ENCODE peak calls at places on chromosomes 6 and 20, in four cellular contexts. G is A549, P is H1, J is K562. S is an unnamed sample.

GRCh38 chr6:70411948-70412796 is 1.1 kb upstream of the FAM135A start:
- DNase-seq in J (no peak), P (no peak), G (no peak), S (no peak)

GRCh38 chr6:48825501-48826317 is 637.3 kb downstream of the MMUT start:
- DNase-seq in P (no peak), G (peak), J (no peak), S (no peak)

GRCh38 chr6:167683028-167683862 is 143.5 kb upstream of the AFDN start:
- DNase-seq in G (peak), J (no peak), P (no peak), S (no peak)

GRCh38 chr6:75643173-75643572 is 41.5 kb downstream of the SENP6 start:
- DNase-seq in J (no peak), P (no peak), G (no peak), S (no peak)

GRCh38 chr6:154614101-154614500 is 103.6 kb upstream of the CNKSR3 start:
- DNase-seq in G (no peak), P (no peak), J (no peak), S (no peak)

GRCh38 chr6:125219451-125219942 is 65.9 kb downstream of the TPD52L1 start:
- DNase-seq in G (no peak), J (no peak), P (no peak), S (no peak)

GRCh38 chr20:59783020-59784010 is 150.1 kb downstream of the SYCP2 start:
- DNase-seq in G (peak), J (peak), P (peak), S (peak)

GRCh38 chr6:82248233-82248735 is 740 bp upstream of the IBTK start:
- DNase-seq in P (no peak), J (peak), G (peak), S (no peak)

GRCh38 chr6:41306187-41306854 is 19.8 kb upstream of the TREM1 start:
- DNase-seq in J (peak), G (peak), P (no peak), S (peak)

GRCh38 chr6:3575701-3576100 is 118.9 kb upstream of the SLC22A23 start:
- DNase-seq in P (no peak), G (no peak), J (no peak), S (no peak)

GRCh38 chr6:41439524-41440418 is 104.4 kb downstream of the NCR2 start:
- DNase-seq in J (no peak), P (no peak), G (no peak), S (no peak)

GRCh38 chr6:6808915-6809314 is 220.4 kb downstream of the LY86 start:
- DNase-seq in J (no peak), G (no peak), P (no peak), S (no peak)

GRCh38 chr20:3732327-3733118 is at the start of gene HSPA12B:
- DNase-seq in J (no peak), P (no peak), G (no peak), S (peak)

GRCh38 chr20:57610261-57610952 is 9.8 kb downstream of the ZBP1 start:
- DNase-seq in P (no peak), J (no peak), G (no peak), S (no peak)

GRCh38 chr20:10508060-10508459 is 73.0 kb downstream of the SLX4IP start:
- DNase-seq in J (no peak), P (no peak), G (no peak), S (no peak)

GRCh38 chr20:45835230-45836224 is 1.9 kb downstream of the SNX21 start:
- DNase-seq in G (no peak), P (no peak), J (peak), S (no peak)

GRCh38 chr6:80338201-80338836 is 231.8 kb downstream of the BCKDHB start:
- DNase-seq in J (peak), G (peak), P (peak), S (peak)

GRCh38 chr6:91782789-91783188 is 1195.9 kb upstream of the MAP3K7 start:
- DNase-seq in J (no peak), G (no peak), P (no peak), S (no peak)

GRCh38 chr6:41531591-41532582 is 14.3 kb upstream of the FOXP4 start:
- DNase-seq in P (no peak), J (no peak), G (no peak), S (peak)

GRCh38 chr20:57527728-57528127 is 2.8 kb upstream of the CTCFL start:
- DNase-seq in P (no peak), G (no peak), J (no peak), S (no peak)

GRCh38 chr6:47188588-47189021 is 121.1 kb downstream of the TNFRSF21 start:
- DNase-seq in G (peak), J (no peak), P (peak), S (no peak)

DNA sequence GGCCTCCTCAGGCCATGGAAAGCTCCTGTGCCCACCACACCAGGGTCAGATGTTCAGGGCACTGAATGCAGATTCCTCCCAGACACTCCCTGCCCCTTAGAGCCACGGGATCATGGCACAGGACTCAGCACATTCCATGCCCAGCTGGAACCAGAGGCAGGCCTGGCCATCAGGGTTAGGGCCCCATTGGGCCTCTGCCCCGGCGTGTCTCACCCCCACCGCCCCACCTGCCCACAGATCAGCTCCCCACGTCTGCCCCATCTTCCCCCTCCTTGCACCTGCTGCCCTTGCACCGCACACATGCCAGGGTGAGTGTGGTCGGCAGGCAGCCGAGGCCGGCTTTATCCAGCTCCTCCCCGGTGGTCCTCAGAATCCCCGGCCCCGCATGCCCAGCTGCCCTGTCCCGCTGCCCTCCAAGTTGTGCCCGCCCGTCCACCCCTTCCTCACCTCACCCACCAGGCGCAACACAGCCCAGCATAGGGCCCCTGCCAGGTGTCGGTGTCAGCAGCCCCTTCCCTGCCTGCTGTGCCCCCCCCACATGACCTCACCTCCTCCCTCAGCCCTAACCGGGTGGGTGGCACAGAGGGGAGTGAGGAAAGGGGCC is 2.2 kb upstream of the SRMS start:
- DNase-seq in P (no peak), J (no peak), G (no peak), S (no peak)
- TF ChIP-seq CHD2 in P (no peak), J (no peak), G (no peak), S (no peak)

DNA sequence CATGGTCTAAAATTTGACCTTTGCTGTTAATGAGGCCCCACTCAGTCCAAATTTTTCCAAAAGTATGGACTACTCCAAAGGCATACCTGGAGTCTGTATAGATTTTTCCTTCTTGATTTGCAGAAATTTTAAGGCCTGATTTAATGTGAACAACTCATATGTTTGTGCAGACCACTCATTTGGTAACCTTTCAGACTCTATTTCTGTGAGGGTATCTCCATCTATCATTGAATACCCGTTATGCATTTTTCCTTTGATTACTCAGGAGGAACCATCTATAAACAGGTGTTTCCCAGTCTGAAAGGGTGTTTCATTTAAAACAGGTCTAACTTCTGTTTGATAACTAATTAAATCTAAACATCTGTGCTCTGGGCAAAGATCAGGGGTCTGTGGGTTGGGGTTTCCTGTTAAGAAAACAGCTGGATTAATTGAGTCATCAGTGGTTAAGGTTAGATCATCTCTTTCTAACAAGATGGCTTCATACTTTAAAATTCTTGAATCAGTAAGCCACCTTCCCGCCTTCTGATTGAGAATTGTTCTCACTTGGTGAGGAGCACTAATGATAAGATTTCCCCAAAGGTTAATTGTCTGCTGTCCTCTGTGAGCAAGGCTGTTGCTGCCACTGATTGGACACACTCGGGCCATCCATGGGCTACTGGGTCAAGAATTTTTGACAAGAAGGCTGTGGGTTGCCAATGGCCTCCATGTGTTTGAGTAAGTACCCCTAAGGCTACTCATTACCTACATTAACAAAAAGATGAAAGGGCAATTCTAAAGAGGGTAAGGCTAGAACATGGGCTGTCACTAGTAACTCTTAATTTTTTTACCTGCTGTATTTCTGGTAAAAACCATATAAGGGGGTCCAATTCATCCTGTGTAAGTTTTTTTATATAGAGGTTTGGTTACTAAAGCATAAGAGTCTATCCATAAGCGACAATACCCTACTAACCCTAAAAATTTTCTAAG is 24.1 kb downstream of the HLA-B start:
- DNase-seq in J (no peak), P (no peak), G (no peak), S (no peak)
- TF ChIP-seq CHD2 in J (no peak), P (no peak), G (no peak), S (no peak)

GRCh38 chr20:43975096-43975768 is 60.6 kb downstream of the TOX2 start:
- DNase-seq in J (no peak), P (no peak), G (peak), S (no peak)

GRCh38 chr20:43973231-43973630 is 58.6 kb downstream of the TOX2 start:
- DNase-seq in P (no peak), G (no peak), J (no peak), S (no peak)

GRCh38 chr20:43976577-43976976 is 61.9 kb downstream of the TOX2 start:
- DNase-seq in J (no peak), G (no peak), P (no peak), S (no peak)

GRCh38 chr20:43973671-43974450 is 59.2 kb downstream of the TOX2 start:
- DNase-seq in G (no peak), P (no peak), J (no peak), S (no peak)

DNA sequence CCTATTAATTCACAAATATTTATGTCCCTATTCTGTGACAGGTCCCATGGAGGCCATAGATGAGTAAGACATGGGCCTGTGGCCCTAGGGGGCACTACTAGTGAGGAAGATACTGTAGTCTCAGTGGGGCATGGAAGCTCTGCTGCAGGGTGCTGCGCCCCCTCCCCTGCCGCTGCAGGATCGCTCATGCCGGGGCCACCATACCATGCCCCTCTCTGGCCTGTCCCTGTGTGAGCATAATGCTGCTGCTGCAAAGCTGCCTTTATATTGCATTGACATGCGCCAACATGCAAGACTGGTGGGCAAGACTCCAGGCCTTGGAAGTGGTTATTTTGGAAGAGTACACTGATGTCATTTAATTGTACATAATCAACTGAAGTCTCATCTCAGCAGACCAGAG is 60.0 kb downstream of the TOX2 start:
- DNase-seq in J (no peak), P (no peak), G (no peak), S (no peak)
- TF ChIP-seq CHD2 in J (no peak), P (no peak), G (no peak), S (no peak)

DNA sequence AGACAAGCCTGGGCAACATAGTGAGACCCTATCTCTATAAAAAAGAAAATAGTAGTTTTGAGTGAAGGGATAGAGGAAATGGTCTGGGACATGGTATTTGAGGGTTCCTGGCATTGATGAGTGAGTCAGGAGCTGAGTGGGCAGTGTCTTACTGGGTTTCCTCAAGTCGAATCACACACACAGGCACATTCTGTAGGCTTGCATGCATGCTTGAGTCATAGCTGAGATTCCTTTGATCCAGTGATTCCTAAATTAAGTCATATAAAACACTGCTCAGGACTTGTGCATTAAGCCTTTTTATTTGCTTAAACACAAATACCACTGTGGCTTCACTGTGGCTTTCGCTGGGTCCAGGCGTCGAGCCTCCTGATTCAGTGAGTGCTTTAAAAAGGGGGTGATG is 71.8 kb upstream of the TMEM181 start:
- DNase-seq in G (peak), J (no peak), P (no peak), S (no peak)
- TF ChIP-seq CHD2 in G (no peak), J (no peak), P (no peak), S (no peak)

DNA sequence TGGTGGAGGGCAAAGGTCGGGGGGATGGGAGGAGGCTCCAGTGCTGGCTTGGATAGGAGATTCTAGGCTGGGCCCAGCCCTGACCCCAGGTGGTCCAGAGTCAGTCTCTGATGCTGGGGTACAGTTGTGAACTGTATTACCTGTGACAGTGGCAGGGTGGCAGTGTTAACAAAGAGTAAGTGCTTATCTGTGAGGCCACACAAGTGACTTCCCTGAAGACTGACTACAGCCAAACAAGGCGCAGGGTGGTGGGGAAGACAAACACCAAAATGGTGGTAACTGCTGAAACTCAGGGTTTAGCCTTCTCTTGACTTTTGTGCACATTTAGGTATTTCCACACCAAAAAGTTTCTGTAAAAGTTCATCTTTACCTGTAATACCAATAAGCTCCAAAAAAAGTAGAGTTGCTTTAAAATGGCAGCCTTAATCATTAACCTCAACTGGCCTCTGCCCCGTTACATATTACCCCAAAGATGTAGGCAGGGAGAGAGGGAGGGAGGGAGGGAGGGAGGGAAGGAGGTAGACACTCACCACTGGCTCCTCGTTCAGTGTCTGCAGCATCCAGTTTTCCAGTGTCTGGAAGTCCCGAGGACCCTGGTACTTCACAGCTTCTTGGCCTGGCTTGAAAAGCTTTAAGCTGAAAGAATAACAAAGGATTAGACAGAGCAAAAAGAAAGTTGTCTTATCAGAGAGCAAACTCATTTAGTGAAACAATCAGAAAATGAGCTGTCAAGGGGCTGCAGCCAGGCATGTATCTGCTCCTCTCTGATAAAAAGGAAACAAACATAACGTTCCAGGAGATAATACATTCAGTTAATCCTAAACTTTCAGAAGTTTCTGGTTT is 11.3 kb downstream of the TXNDC5 start:
- DNase-seq in G (peak), P (no peak), J (peak), S (no peak)
- TF ChIP-seq CHD2 in G (no peak), P (no peak), J (no peak), S (no peak)

S was measured in SK-N-SH.